ENCODE peak calls at places on chromosome 7, in eight cellular contexts. A is uterus, L is fibroblast of lung, J is mammary epithelial cell, S is OCI-LY7, X is Peyer's patch, W is prostate gland, D is HCT116. E is an unnamed sample.

GRCh38 chr7:116354171-116354545 is 143.8 kb downstream of the TES start:
- DNase-seq in A (peak; percentile 73), L (peak; percentile 97), J (no peak), S (no peak), X (no peak), W (no peak), D (no peak), E (peak; percentile 77)

GRCh38 chr7:148242271-148242801 is 348.2 kb upstream of the C7orf33 start:
- DNase-seq in A (peak; percentile 23), L (peak; percentile 60), J (peak; percentile 55), S (peak; percentile 37), X (no peak), W (peak; percentile 39), D (peak; percentile 47), E (peak; percentile 49)

GRCh38 chr7:122136033-122136432 is 8.0 kb downstream of the AASS start:
- DNase-seq in A (no peak), L (peak; percentile 41), J (no peak), S (no peak), X (no peak), W (no peak), D (no peak), E (no peak)

GRCh38 chr7:114409750-114410149 is 4.9 kb upstream of the FOXP2 start:
- DNase-seq in A (no peak), L (peak; percentile 26), J (peak; percentile 39), S (no peak), X (no peak), W (no peak), D (no peak), E (no peak)

GRCh38 chr7:70647801-70648491 is 484.0 kb upstream of the GALNT17 start:
- DNase-seq in A (no peak), L (no peak), J (peak; percentile 95), S (no peak), X (peak; percentile 48), W (no peak), D (no peak), E (no peak)

GRCh38 chr7:47188653-47189315 is 393.1 kb downstream of the TNS3 start:
- DNase-seq in A (no peak), L (no peak), J (no peak), S (no peak), X (no peak), W (no peak), D (no peak), E (no peak)

GRCh38 chr7:28999421-28999820 is 41.3 kb upstream of the TRIL start:
- DNase-seq in A (no peak), L (no peak), J (no peak), S (no peak), X (no peak), W (no peak), D (no peak), E (no peak)

GRCh38 chr7:86914468-86915054 is 144.9 kb downstream of the ELAPOR2 start:
- DNase-seq in A (no peak), L (peak; percentile 37), J (no peak), S (peak; percentile 37), X (no peak), W (no peak), D (no peak), E (no peak)

GRCh38 chr7:111801277-111801676 is 239.0 kb upstream of the IMMP2L start:
- DNase-seq in A (no peak), L (no peak), J (no peak), S (no peak), X (no peak), W (no peak), D (no peak), E (no peak)

GRCh38 chr7:111802194-111802785 is 240.0 kb upstream of the IMMP2L start:
- DNase-seq in A (no peak), L (no peak), J (no peak), S (no peak), X (no peak), W (no peak), D (no peak), E (no peak)

GRCh38 chr7:111806232-111806631 is 243.9 kb upstream of the IMMP2L start:
- DNase-seq in A (no peak), L (no peak), J (no peak), S (no peak), X (no peak), W (no peak), D (no peak), E (no peak)

DNA sequence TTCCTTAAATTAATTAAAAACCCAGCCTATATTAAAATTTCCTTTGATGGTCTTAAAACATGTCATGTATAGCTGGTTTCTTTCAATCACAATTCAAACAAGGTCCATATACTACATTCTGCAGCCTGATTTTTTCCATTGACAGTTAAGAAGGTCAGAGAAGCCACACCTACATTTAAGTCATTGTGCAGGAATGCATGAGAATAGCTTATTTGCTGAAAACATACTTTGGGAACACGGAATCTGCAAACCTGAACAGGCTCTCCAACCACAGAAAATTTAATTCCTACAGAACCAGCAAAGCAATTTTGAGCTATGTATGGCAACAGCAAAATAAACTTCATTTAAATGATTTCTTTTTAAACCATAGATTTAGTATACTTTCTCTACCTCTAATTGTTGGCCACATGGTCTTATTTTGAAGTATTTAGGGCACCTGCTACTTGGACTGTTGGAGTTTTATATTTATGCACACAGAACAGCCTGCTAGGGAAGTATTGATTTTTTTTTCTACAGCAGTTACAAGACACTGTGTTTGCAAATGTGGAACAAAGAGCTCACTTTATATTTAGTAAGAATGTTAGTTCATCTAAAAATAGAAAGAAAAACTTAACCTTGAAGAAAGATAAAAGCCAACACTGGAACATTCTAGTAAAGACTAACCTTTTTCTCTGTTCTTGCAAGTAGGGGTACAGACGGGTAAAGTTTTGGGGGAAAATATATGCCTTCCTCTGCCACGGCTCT is 240.9 kb upstream of the IMMP2L start:
- DNase-seq in A (no peak), L (no peak), J (peak; percentile 12), S (no peak), X (no peak), W (peak; percentile 13), D (no peak), E (no peak)
- H3K27ac ChIP-seq in A (no peak overlapping the region), L (no peak overlapping the region), J (no peak overlapping the region), S (no peak overlapping the region), X (no peak overlapping the region), W (peak overlapping the region; percentile 52), D (no peak overlapping the region), E (no peak overlapping the region)

GRCh38 chr7:91264924-91265681 is 870 bp downstream of the FZD1 start:
- DNase-seq in A (peak; percentile 38), L (peak; percentile 80), J (peak; percentile 79), S (peak; percentile 46), X (no peak), W (peak; percentile 39), D (no peak), E (no peak)

GRCh38 chr7:91266931-91267557 is 2.8 kb downstream of the FZD1 start:
- DNase-seq in A (no peak), L (peak; percentile 48), J (no peak), S (no peak), X (no peak), W (peak; percentile 31), D (no peak), E (no peak)

GRCh38 chr7:91265693-91266066 is 1.4 kb downstream of the FZD1 start:
- DNase-seq in A (no peak), L (peak; percentile 38), J (peak; percentile 41), S (no peak), X (no peak), W (peak; percentile 23), D (no peak), E (no peak)

GRCh38 chr7:91267558-91267955 is 3.3 kb downstream of the FZD1 start:
- DNase-seq in A (no peak), L (peak; percentile 54), J (peak; percentile 44), S (no peak), X (no peak), W (no peak), D (no peak), E (no peak)

GRCh38 chr7:91266067-91266930 is 2.1 kb downstream of the FZD1 start:
- DNase-seq in A (peak; percentile 24), L (peak; percentile 72), J (peak; percentile 28), S (no peak), X (no peak), W (peak; percentile 45), D (no peak), E (no peak)
- H3K4me3 ChIP-seq in A (peak overlapping the region; percentile 62), L (peak overlapping the region; percentile 37), J (peak overlapping the region; percentile 63), S (no peak overlapping the region), X (peak overlapping the region; percentile 90), W (peak overlapping the region; percentile 81), D (no peak overlapping the region), E (peak overlapping the region; percentile 73)

GRCh38 chr7:12494354-12495024 is 76.0 kb upstream of the SCIN start:
- DNase-seq in A (no peak), L (no peak), J (no peak), S (no peak), X (no peak), W (no peak), D (no peak), E (no peak)
- TF ChIP-seq CTCF in A (no peak), L (no peak), J (peak; percentile 22), S (peak; percentile 14), X (no peak), W (no peak), D (peak; percentile 28), E (no peak)

DNA sequence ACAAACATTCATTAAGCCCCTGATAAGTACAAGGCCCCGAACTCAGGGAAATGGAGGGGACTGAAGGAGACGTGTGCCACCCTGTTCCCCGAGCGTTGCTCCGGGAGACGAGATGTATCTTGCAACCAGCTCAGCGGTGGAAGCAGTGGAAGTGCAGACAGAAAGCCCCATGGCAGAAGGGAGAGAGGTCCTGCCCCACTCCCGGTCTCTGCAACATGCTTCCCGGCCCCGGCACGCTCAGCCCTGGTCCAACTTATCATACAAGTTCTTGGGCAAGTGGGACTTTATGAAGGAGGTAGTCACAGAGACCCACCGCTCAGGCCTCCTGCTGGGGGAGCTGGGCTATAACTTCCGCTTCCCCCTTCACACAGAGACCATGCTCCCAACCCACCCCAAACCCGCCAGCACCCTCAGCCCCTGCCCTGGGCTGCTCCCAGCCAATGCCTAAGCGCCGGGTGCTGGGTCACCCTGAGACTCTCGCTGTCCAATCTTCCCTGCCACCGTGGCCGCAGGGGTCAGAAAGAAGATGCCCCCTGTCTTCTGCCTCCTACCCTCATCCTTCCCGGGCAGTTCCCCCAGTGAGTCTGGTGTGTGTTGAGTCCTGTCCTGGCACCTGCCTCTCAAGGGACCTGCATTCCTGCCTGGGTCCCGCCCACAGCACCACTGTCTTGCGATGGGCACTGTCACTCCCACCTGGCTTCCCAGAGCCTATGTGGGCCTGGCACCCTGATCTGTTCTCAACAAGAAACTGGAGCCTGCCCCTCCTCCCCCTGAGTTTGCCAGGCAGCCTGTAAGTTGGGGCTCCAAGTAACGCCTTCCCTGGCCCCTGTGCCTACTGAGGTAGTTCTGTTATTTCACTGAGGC is 157.7 kb downstream of the PRKAG2 start:
- DNase-seq in A (no peak), L (no peak), J (no peak), S (no peak), X (no peak), W (no peak), D (no peak), E (no peak)
- H3K27ac ChIP-seq in A (no peak overlapping the region), L (no peak overlapping the region), J (no peak overlapping the region), S (no peak overlapping the region), X (no peak overlapping the region), W (no peak overlapping the region), D (no peak overlapping the region), E (peak overlapping the region; percentile 17)